ENCODE peak calls at places on chromosomes 6 and 20, in five cellular contexts. K is mesendoderm, F is IMR-90, D is neuronal stem cell, J is H1. P is an unnamed sample.

GRCh38 chr6:117674503-117674902 is 766 bp upstream of the NUS1 start:
- DNase-seq in K (no peak), D (no peak), J (no peak), F (no peak), P (no peak)

GRCh38 chr6:110756817-110757216 is 58.5 kb downstream of the CDK19 start:
- DNase-seq in K (no peak), J (no peak), D (no peak), F (no peak), P (no peak)

GRCh38 chr6:3376064-3376463 is 80.8 kb downstream of the SLC22A23 start:
- DNase-seq in D (no peak), F (no peak), K (no peak), J (no peak), P (no peak)

GRCh38 chr20:50014570-50015562 is 32.1 kb downstream of the SNAI1 start:
- DNase-seq in F (no peak), J (no peak), D (no peak), K (peak), P (no peak)

GRCh38 chr20:34581341-34582189 is 23.0 kb downstream of the MAP1LC3A start:
- DNase-seq in D (no peak), F (peak), K (peak), J (no peak), P (no peak)

GRCh38 chr6:125363010-125363359 is 61.2 kb upstream of the HDDC2 start:
- DNase-seq in D (peak), K (peak), F (peak), J (peak), P (no peak)

GRCh38 chr20:41006126-41006935 is 22.3 kb upstream of the TOP1 start:
- DNase-seq in F (no peak), K (no peak), J (no peak), D (no peak), P (no peak)

GRCh38 chr6:108200631-108201030 is 34.8 kb downstream of the NR2E1 start:
- DNase-seq in K (no peak), D (no peak), J (no peak), F (peak), P (no peak)

GRCh38 chr6:107786709-107787588 is 37.2 kb downstream of the SCML4 start:
- DNase-seq in K (no peak), J (no peak), F (no peak), D (no peak), P (no peak)

GRCh38 chr20:32189691-32190607 is 17.6 kb downstream of the PLAGL2 start:
- DNase-seq in D (peak), J (no peak), F (peak), K (peak), P (peak)

GRCh38 chr6:170011233-170012142 is 260.1 kb downstream of the ERMARD start:
- DNase-seq in D (no peak), F (no peak), J (no peak), K (peak), P (peak)

GRCh38 chr6:56787209-56787608 is 144.5 kb upstream of the DST start:
- DNase-seq in D (no peak), J (no peak), F (peak), K (no peak), P (no peak)

GRCh38 chr6:41625442-41625841 is 12.8 kb upstream of the MDFI start:
- DNase-seq in F (no peak), K (no peak), J (no peak), D (no peak), P (no peak)

GRCh38 chr6:96611342-96611964 is 48.5 kb downstream of the FHL5 start:
- DNase-seq in J (no peak), F (no peak), D (no peak), K (no peak), P (no peak)

GRCh38 chr6:154579046-154579823 is 68.8 kb upstream of the CNKSR3 start:
- DNase-seq in J (no peak), F (no peak), K (no peak), D (no peak), P (no peak)

GRCh38 chr6:14754636-14755513 is 491.0 kb upstream of the JARID2 start:
- DNase-seq in F (no peak), K (no peak), J (no peak), D (no peak), P (no peak)

GRCh38 chr6:101348816-101349215 is 44.7 kb upstream of the GRIK2 start:
- DNase-seq in F (no peak), K (no peak), J (no peak), D (no peak), P (no peak)

GRCh38 chr6:150252714-150253444 is 110.0 kb downstream of the PPP1R14C start:
- DNase-seq in D (no peak), J (no peak), K (no peak), F (peak), P (no peak)

DNA sequence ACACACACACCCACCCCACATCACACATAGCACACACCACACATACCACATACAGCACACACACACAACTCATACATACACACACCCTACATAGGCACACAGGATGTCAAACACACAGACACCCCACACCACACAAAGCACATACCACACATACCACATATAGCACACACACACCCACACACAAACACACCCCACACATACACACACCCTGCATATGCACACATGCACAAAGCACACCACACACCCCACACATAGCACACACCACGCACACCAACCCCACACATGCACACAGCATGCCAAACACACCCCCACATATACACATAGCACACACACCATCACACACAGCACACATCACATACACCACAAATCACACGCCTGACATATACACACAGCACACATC is 79.1 kb downstream of the RAMACL start:
- DNase-seq in J (no peak), D (no peak), F (no peak), K (no peak), P (no peak)
- H3K23ac ChIP-seq in J (no peak), D (peak), F (no peak), K (no peak), P (no peak)

GRCh38 chr6:136639671-136640070 is 89.4 kb upstream of the MAP7 start:
- DNase-seq in K (no peak), F (no peak), J (no peak), D (no peak), P (no peak)
- H3K23ac ChIP-seq in K (no peak), F (peak), J (no peak), D (no peak), P (no peak)

GRCh38 chr6:119349041-119349340 is 570 bp downstream of the MAN1A1 start:
- DNase-seq in K (no peak), F (no peak), J (no peak), D (no peak), P (no peak)

GRCh38 chr6:119350202-119351004 is 842 bp upstream of the MAN1A1 start:
- DNase-seq in J (no peak), F (peak), D (peak), K (peak), P (no peak)

GRCh38 chr6:119348308-119349040 is 1.1 kb downstream of the MAN1A1 start:
- DNase-seq in K (peak), D (peak), J (no peak), F (peak), P (peak)

GRCh38 chr6:119351005-119351394 is 1.4 kb upstream of the MAN1A1 start:
- DNase-seq in J (no peak), F (peak), D (no peak), K (no peak), P (no peak)

GRCh38 chr6:119349341-119350201 is at the start of gene MAN1A1:
- DNase-seq in F (peak), J (peak), D (peak), K (peak), P (peak)
- H3K23ac ChIP-seq in F (peak), J (no peak), D (peak), K (peak), P (no peak)

GRCh38 chr20:61424011-61424627 is 172.1 kb downstream of the CDH4 start:
- DNase-seq in D (no peak), K (no peak), J (no peak), F (no peak), P (no peak)
- H3K23ac ChIP-seq in D (no peak), K (no peak), J (no peak), F (no peak), P (no peak)

P was measured in H9.